ENCODE peak calls at places on chromosomes 11 and 22, in ten cellular contexts. One of them, this sample, is unnamed.

GRCh38 chr22:19291218-19291579 is 320 bp downstream of the CLTCL1 start:
- DNase-seq in stimulated activated CD4-positive, alpha-beta T cell treated with anti-CD3 and anti-CD28 coated beads, Interleukin-1b, Interleukin-23, amount 100 ng/mL, for 24 hours: no peak
- DNase-seq in activated CD4-positive, alpha-beta T cell treated with anti-CD3 and anti-CD28 coated beads for 24 hours: no peak
- DNase-seq in stromal cell of bone marrow: no peak
- DNase-seq in ELF-1: no peak
- DNase-seq in ACHN: peak
- DNase-seq in kidney glomerular epithelial cell: no peak
- DNase-seq in upper lobe of right lung: peak
- DNase-seq in activated naive CD4-positive, alpha-beta T cell treated with anti-CD3 and anti-CD28 coated beads, Interleukin-2, amount 50 U/mL, for 16 hours: peak
- DNase-seq in C1 segment of cervical spinal cord: no peak
- DNase-seq in this sample: peak

GRCh38 chr11:27717377-27717776 is 17.1 kb upstream of the BDNF start:
- DNase-seq in stimulated activated CD4-positive, alpha-beta T cell treated with anti-CD3 and anti-CD28 coated beads, Interleukin-1b, Interleukin-23, amount 100 ng/mL, for 24 hours: no peak
- DNase-seq in activated CD4-positive, alpha-beta T cell treated with anti-CD3 and anti-CD28 coated beads for 24 hours: no peak
- DNase-seq in stromal cell of bone marrow: no peak
- DNase-seq in ELF-1: no peak
- DNase-seq in ACHN: peak
- DNase-seq in kidney glomerular epithelial cell: no peak
- DNase-seq in upper lobe of right lung: no peak
- DNase-seq in activated naive CD4-positive, alpha-beta T cell treated with anti-CD3 and anti-CD28 coated beads, Interleukin-2, amount 50 U/mL, for 16 hours: no peak
- DNase-seq in C1 segment of cervical spinal cord: no peak
- DNase-seq in this sample: no peak

GRCh38 chr11:975824-976223 is 50.2 kb downstream of the AP2A2 start:
- DNase-seq in stimulated activated CD4-positive, alpha-beta T cell treated with anti-CD3 and anti-CD28 coated beads, Interleukin-1b, Interleukin-23, amount 100 ng/mL, for 24 hours: no peak
- DNase-seq in activated CD4-positive, alpha-beta T cell treated with anti-CD3 and anti-CD28 coated beads for 24 hours: no peak
- DNase-seq in stromal cell of bone marrow: no peak
- DNase-seq in ELF-1: peak
- DNase-seq in ACHN: no peak
- DNase-seq in kidney glomerular epithelial cell: no peak
- DNase-seq in upper lobe of right lung: no peak
- DNase-seq in activated naive CD4-positive, alpha-beta T cell treated with anti-CD3 and anti-CD28 coated beads, Interleukin-2, amount 50 U/mL, for 16 hours: no peak
- DNase-seq in C1 segment of cervical spinal cord: no peak
- DNase-seq in this sample: no peak

GRCh38 chr11:78200061-78200460 is 11.3 kb downstream of the USP35 start:
- DNase-seq in stimulated activated CD4-positive, alpha-beta T cell treated with anti-CD3 and anti-CD28 coated beads, Interleukin-1b, Interleukin-23, amount 100 ng/mL, for 24 hours: no peak
- DNase-seq in activated CD4-positive, alpha-beta T cell treated with anti-CD3 and anti-CD28 coated beads for 24 hours: no peak
- DNase-seq in stromal cell of bone marrow: no peak
- DNase-seq in ELF-1: no peak
- DNase-seq in ACHN: no peak
- DNase-seq in kidney glomerular epithelial cell: no peak
- DNase-seq in upper lobe of right lung: no peak
- DNase-seq in activated naive CD4-positive, alpha-beta T cell treated with anti-CD3 and anti-CD28 coated beads, Interleukin-2, amount 50 U/mL, for 16 hours: no peak
- DNase-seq in C1 segment of cervical spinal cord: no peak
- DNase-seq in this sample: no peak

GRCh38 chr22:31278643-31279326 is 13.5 kb downstream of the PIK3IP1 start:
- DNase-seq in stimulated activated CD4-positive, alpha-beta T cell treated with anti-CD3 and anti-CD28 coated beads, Interleukin-1b, Interleukin-23, amount 100 ng/mL, for 24 hours: no peak
- DNase-seq in activated CD4-positive, alpha-beta T cell treated with anti-CD3 and anti-CD28 coated beads for 24 hours: no peak
- DNase-seq in stromal cell of bone marrow: no peak
- DNase-seq in ELF-1: no peak
- DNase-seq in ACHN: no peak
- DNase-seq in kidney glomerular epithelial cell: no peak
- DNase-seq in upper lobe of right lung: no peak
- DNase-seq in activated naive CD4-positive, alpha-beta T cell treated with anti-CD3 and anti-CD28 coated beads, Interleukin-2, amount 50 U/mL, for 16 hours: no peak
- DNase-seq in C1 segment of cervical spinal cord: no peak
- DNase-seq in this sample: peak

GRCh38 chr11:104073950-104074349 is 37.5 kb downstream of the DDI1 start:
- DNase-seq in stimulated activated CD4-positive, alpha-beta T cell treated with anti-CD3 and anti-CD28 coated beads, Interleukin-1b, Interleukin-23, amount 100 ng/mL, for 24 hours: no peak
- DNase-seq in activated CD4-positive, alpha-beta T cell treated with anti-CD3 and anti-CD28 coated beads for 24 hours: no peak
- DNase-seq in stromal cell of bone marrow: peak
- DNase-seq in ELF-1: no peak
- DNase-seq in ACHN: no peak
- DNase-seq in kidney glomerular epithelial cell: no peak
- DNase-seq in upper lobe of right lung: no peak
- DNase-seq in activated naive CD4-positive, alpha-beta T cell treated with anti-CD3 and anti-CD28 coated beads, Interleukin-2, amount 50 U/mL, for 16 hours: no peak
- DNase-seq in C1 segment of cervical spinal cord: no peak
- DNase-seq in this sample: no peak

GRCh38 chr22:22433770-22434169 is 74.8 kb downstream of the ZNF280B start:
- DNase-seq in stimulated activated CD4-positive, alpha-beta T cell treated with anti-CD3 and anti-CD28 coated beads, Interleukin-1b, Interleukin-23, amount 100 ng/mL, for 24 hours: no peak
- DNase-seq in activated CD4-positive, alpha-beta T cell treated with anti-CD3 and anti-CD28 coated beads for 24 hours: no peak
- DNase-seq in stromal cell of bone marrow: no peak
- DNase-seq in ELF-1: no peak
- DNase-seq in ACHN: no peak
- DNase-seq in kidney glomerular epithelial cell: no peak
- DNase-seq in upper lobe of right lung: no peak
- DNase-seq in activated naive CD4-positive, alpha-beta T cell treated with anti-CD3 and anti-CD28 coated beads, Interleukin-2, amount 50 U/mL, for 16 hours: no peak
- DNase-seq in C1 segment of cervical spinal cord: no peak
- DNase-seq in this sample: no peak

GRCh38 chr11:114846040-114846791 is 167.9 kb downstream of the NXPE2 start:
- DNase-seq in stimulated activated CD4-positive, alpha-beta T cell treated with anti-CD3 and anti-CD28 coated beads, Interleukin-1b, Interleukin-23, amount 100 ng/mL, for 24 hours: no peak
- DNase-seq in activated CD4-positive, alpha-beta T cell treated with anti-CD3 and anti-CD28 coated beads for 24 hours: no peak
- DNase-seq in stromal cell of bone marrow: no peak
- DNase-seq in ELF-1: peak
- DNase-seq in ACHN: no peak
- DNase-seq in kidney glomerular epithelial cell: no peak
- DNase-seq in upper lobe of right lung: no peak
- DNase-seq in activated naive CD4-positive, alpha-beta T cell treated with anti-CD3 and anti-CD28 coated beads, Interleukin-2, amount 50 U/mL, for 16 hours: no peak
- DNase-seq in C1 segment of cervical spinal cord: peak
- DNase-seq in this sample: peak

GRCh38 chr22:37162221-37163095 is 12.7 kb upstream of the IL2RB start:
- DNase-seq in stimulated activated CD4-positive, alpha-beta T cell treated with anti-CD3 and anti-CD28 coated beads, Interleukin-1b, Interleukin-23, amount 100 ng/mL, for 24 hours: peak
- DNase-seq in activated CD4-positive, alpha-beta T cell treated with anti-CD3 and anti-CD28 coated beads for 24 hours: peak
- DNase-seq in stromal cell of bone marrow: no peak
- DNase-seq in ELF-1: no peak
- DNase-seq in ACHN: no peak
- DNase-seq in kidney glomerular epithelial cell: no peak
- DNase-seq in upper lobe of right lung: no peak
- DNase-seq in activated naive CD4-positive, alpha-beta T cell treated with anti-CD3 and anti-CD28 coated beads, Interleukin-2, amount 50 U/mL, for 16 hours: peak
- DNase-seq in C1 segment of cervical spinal cord: no peak
- DNase-seq in this sample: no peak

GRCh38 chr22:49721211-49721763 is 106.4 kb downstream of the BRD1 start:
- DNase-seq in stimulated activated CD4-positive, alpha-beta T cell treated with anti-CD3 and anti-CD28 coated beads, Interleukin-1b, Interleukin-23, amount 100 ng/mL, for 24 hours: no peak
- DNase-seq in activated CD4-positive, alpha-beta T cell treated with anti-CD3 and anti-CD28 coated beads for 24 hours: no peak
- DNase-seq in stromal cell of bone marrow: no peak
- DNase-seq in ELF-1: no peak
- DNase-seq in ACHN: no peak
- DNase-seq in kidney glomerular epithelial cell: no peak
- DNase-seq in upper lobe of right lung: no peak
- DNase-seq in activated naive CD4-positive, alpha-beta T cell treated with anti-CD3 and anti-CD28 coated beads, Interleukin-2, amount 50 U/mL, for 16 hours: no peak
- DNase-seq in C1 segment of cervical spinal cord: no peak
- DNase-seq in this sample: no peak

GRCh38 chr22:17117400-17117799 is 3.8 kb downstream of the TMEM121B start:
- DNase-seq in stimulated activated CD4-positive, alpha-beta T cell treated with anti-CD3 and anti-CD28 coated beads, Interleukin-1b, Interleukin-23, amount 100 ng/mL, for 24 hours: no peak
- DNase-seq in activated CD4-positive, alpha-beta T cell treated with anti-CD3 and anti-CD28 coated beads for 24 hours: no peak
- DNase-seq in stromal cell of bone marrow: no peak
- DNase-seq in ELF-1: no peak
- DNase-seq in ACHN: no peak
- DNase-seq in kidney glomerular epithelial cell: no peak
- DNase-seq in upper lobe of right lung: no peak
- DNase-seq in activated naive CD4-positive, alpha-beta T cell treated with anti-CD3 and anti-CD28 coated beads, Interleukin-2, amount 50 U/mL, for 16 hours: no peak
- DNase-seq in C1 segment of cervical spinal cord: no peak
- DNase-seq in this sample: no peak

GRCh38 chr11:73344191-73344607 is 32.0 kb upstream of the RELT start:
- DNase-seq in stimulated activated CD4-positive, alpha-beta T cell treated with anti-CD3 and anti-CD28 coated beads, Interleukin-1b, Interleukin-23, amount 100 ng/mL, for 24 hours: no peak
- DNase-seq in activated CD4-positive, alpha-beta T cell treated with anti-CD3 and anti-CD28 coated beads for 24 hours: no peak
- DNase-seq in stromal cell of bone marrow: no peak
- DNase-seq in ELF-1: no peak
- DNase-seq in ACHN: no peak
- DNase-seq in kidney glomerular epithelial cell: peak
- DNase-seq in upper lobe of right lung: no peak
- DNase-seq in activated naive CD4-positive, alpha-beta T cell treated with anti-CD3 and anti-CD28 coated beads, Interleukin-2, amount 50 U/mL, for 16 hours: no peak
- DNase-seq in C1 segment of cervical spinal cord: no peak
- DNase-seq in this sample: peak

GRCh38 chr22:31055322-31056159 is 25.6 kb upstream of the SMTN start:
- DNase-seq in stimulated activated CD4-positive, alpha-beta T cell treated with anti-CD3 and anti-CD28 coated beads, Interleukin-1b, Interleukin-23, amount 100 ng/mL, for 24 hours: no peak
- DNase-seq in activated CD4-positive, alpha-beta T cell treated with anti-CD3 and anti-CD28 coated beads for 24 hours: no peak
- DNase-seq in stromal cell of bone marrow: peak
- DNase-seq in ELF-1: peak
- DNase-seq in ACHN: peak
- DNase-seq in kidney glomerular epithelial cell: peak
- DNase-seq in upper lobe of right lung: peak
- DNase-seq in activated naive CD4-positive, alpha-beta T cell treated with anti-CD3 and anti-CD28 coated beads, Interleukin-2, amount 50 U/mL, for 16 hours: no peak
- DNase-seq in C1 segment of cervical spinal cord: no peak
- DNase-seq in this sample: peak

GRCh38 chr11:44609028-44609782 is 43.7 kb downstream of the CD82 start:
- DNase-seq in stimulated activated CD4-positive, alpha-beta T cell treated with anti-CD3 and anti-CD28 coated beads, Interleukin-1b, Interleukin-23, amount 100 ng/mL, for 24 hours: no peak
- DNase-seq in activated CD4-positive, alpha-beta T cell treated with anti-CD3 and anti-CD28 coated beads for 24 hours: no peak
- DNase-seq in stromal cell of bone marrow: no peak
- DNase-seq in ELF-1: no peak
- DNase-seq in ACHN: no peak
- DNase-seq in kidney glomerular epithelial cell: no peak
- DNase-seq in upper lobe of right lung: no peak
- DNase-seq in activated naive CD4-positive, alpha-beta T cell treated with anti-CD3 and anti-CD28 coated beads, Interleukin-2, amount 50 U/mL, for 16 hours: no peak
- DNase-seq in C1 segment of cervical spinal cord: no peak
- DNase-seq in this sample: no peak

GRCh38 chr11:130705670-130706421 is 210.4 kb downstream of the SNX19 start:
- DNase-seq in stimulated activated CD4-positive, alpha-beta T cell treated with anti-CD3 and anti-CD28 coated beads, Interleukin-1b, Interleukin-23, amount 100 ng/mL, for 24 hours: no peak
- DNase-seq in activated CD4-positive, alpha-beta T cell treated with anti-CD3 and anti-CD28 coated beads for 24 hours: no peak
- DNase-seq in stromal cell of bone marrow: no peak
- DNase-seq in ELF-1: no peak
- DNase-seq in ACHN: no peak
- DNase-seq in kidney glomerular epithelial cell: no peak
- DNase-seq in upper lobe of right lung: no peak
- DNase-seq in activated naive CD4-positive, alpha-beta T cell treated with anti-CD3 and anti-CD28 coated beads, Interleukin-2, amount 50 U/mL, for 16 hours: no peak
- DNase-seq in C1 segment of cervical spinal cord: no peak
- DNase-seq in this sample: no peak

GRCh38 chr11:8930456-8931175 is 2.1 kb downstream of the C11orf16 start:
- DNase-seq in stimulated activated CD4-positive, alpha-beta T cell treated with anti-CD3 and anti-CD28 coated beads, Interleukin-1b, Interleukin-23, amount 100 ng/mL, for 24 hours: no peak
- DNase-seq in activated CD4-positive, alpha-beta T cell treated with anti-CD3 and anti-CD28 coated beads for 24 hours: no peak
- DNase-seq in stromal cell of bone marrow: no peak
- DNase-seq in ELF-1: no peak
- DNase-seq in ACHN: no peak
- DNase-seq in kidney glomerular epithelial cell: no peak
- DNase-seq in upper lobe of right lung: no peak
- DNase-seq in activated naive CD4-positive, alpha-beta T cell treated with anti-CD3 and anti-CD28 coated beads, Interleukin-2, amount 50 U/mL, for 16 hours: no peak
- DNase-seq in C1 segment of cervical spinal cord: no peak
- DNase-seq in this sample: no peak

GRCh38 chr11:68868221-68868620 is 26.5 kb upstream of the CPT1A start:
- DNase-seq in stimulated activated CD4-positive, alpha-beta T cell treated with anti-CD3 and anti-CD28 coated beads, Interleukin-1b, Interleukin-23, amount 100 ng/mL, for 24 hours: no peak
- DNase-seq in activated CD4-positive, alpha-beta T cell treated with anti-CD3 and anti-CD28 coated beads for 24 hours: no peak
- DNase-seq in stromal cell of bone marrow: no peak
- DNase-seq in ELF-1: no peak
- DNase-seq in ACHN: no peak
- DNase-seq in kidney glomerular epithelial cell: no peak
- DNase-seq in upper lobe of right lung: peak
- DNase-seq in activated naive CD4-positive, alpha-beta T cell treated with anti-CD3 and anti-CD28 coated beads, Interleukin-2, amount 50 U/mL, for 16 hours: no peak
- DNase-seq in C1 segment of cervical spinal cord: no peak
- DNase-seq in this sample: no peak

GRCh38 chr11:91907225-91907624 is 317.4 kb upstream of the FAT3 start:
- DNase-seq in stimulated activated CD4-positive, alpha-beta T cell treated with anti-CD3 and anti-CD28 coated beads, Interleukin-1b, Interleukin-23, amount 100 ng/mL, for 24 hours: no peak
- DNase-seq in activated CD4-positive, alpha-beta T cell treated with anti-CD3 and anti-CD28 coated beads for 24 hours: no peak
- DNase-seq in stromal cell of bone marrow: no peak
- DNase-seq in ELF-1: no peak
- DNase-seq in ACHN: no peak
- DNase-seq in kidney glomerular epithelial cell: no peak
- DNase-seq in upper lobe of right lung: no peak
- DNase-seq in activated naive CD4-positive, alpha-beta T cell treated with anti-CD3 and anti-CD28 coated beads, Interleukin-2, amount 50 U/mL, for 16 hours: no peak
- DNase-seq in C1 segment of cervical spinal cord: no peak
- DNase-seq in this sample: no peak

GRCh38 chr11:77113382-77114088 is 10.9 kb downstream of the OMP start:
- DNase-seq in stimulated activated CD4-positive, alpha-beta T cell treated with anti-CD3 and anti-CD28 coated beads, Interleukin-1b, Interleukin-23, amount 100 ng/mL, for 24 hours: no peak
- DNase-seq in activated CD4-positive, alpha-beta T cell treated with anti-CD3 and anti-CD28 coated beads for 24 hours: no peak
- DNase-seq in stromal cell of bone marrow: peak
- DNase-seq in ELF-1: peak
- DNase-seq in ACHN: peak
- DNase-seq in kidney glomerular epithelial cell: no peak
- DNase-seq in upper lobe of right lung: no peak
- DNase-seq in activated naive CD4-positive, alpha-beta T cell treated with anti-CD3 and anti-CD28 coated beads, Interleukin-2, amount 50 U/mL, for 16 hours: no peak
- DNase-seq in C1 segment of cervical spinal cord: no peak
- DNase-seq in this sample: no peak

This sample was measured in cardiac septum.